ENCODE peak calls at places on chromosomes 1 and 21, in nine cellular contexts. S is colonic mucosa, P is NT2/D1, B is fibroblast of lung, G is mesendoderm, L is K562, K is IMR-90, Q is HCT116, Z is PC-3. A is an unnamed sample.

GRCh38 chr1:64042331-64043100 is 160.9 kb upstream of the UBE2U start:
- DNase-seq in S (no peak), P (no peak), B (peak; percentile 97), G (no peak), L (no peak), K (peak; percentile 98), Q (no peak), Z (peak; percentile 96), A (peak; percentile 96)

GRCh38 chr1:44002606-44003157 is 11.3 kb downstream of the CCDC24 start:
- DNase-seq in S (no peak), P (no peak), B (no peak), G (no peak), L (no peak), K (no peak), Q (no peak), Z (no peak), A (no peak)

GRCh38 chr1:106846656-106847055 is 209.8 kb upstream of the PRMT6 start:
- DNase-seq in S (no peak), P (no peak), B (no peak), G (no peak), L (no peak), K (no peak), Q (no peak), Z (no peak), A (no peak)

GRCh38 chr1:100187912-100188311 is 9.9 kb upstream of the LRRC39 start:
- DNase-seq in S (peak; percentile 20), P (no peak), B (peak; percentile 70), G (no peak), L (no peak), K (peak; percentile 26), Q (no peak), Z (no peak), A (peak; percentile 87)

GRCh38 chr1:32455958-32456357 is 8.9 kb upstream of the ZBTB8B start:
- DNase-seq in S (no peak), P (no peak), B (no peak), G (no peak), L (no peak), K (no peak), Q (no peak), Z (no peak), A (no peak)

GRCh38 chr21:27406297-27407009 is 439.6 kb upstream of the ADAMTS5 start:
- DNase-seq in S (no peak), P (no peak), B (peak; percentile 24), G (peak; percentile 11), L (no peak), K (peak; percentile 79), Q (no peak), Z (no peak), A (peak; percentile 49)

GRCh38 chr21:35265170-35265877 is 216.2 kb upstream of the RUNX1 start:
- DNase-seq in S (no peak), P (no peak), B (peak; percentile 77), G (no peak), L (no peak), K (peak; percentile 79), Q (peak; percentile 52), Z (peak; percentile 94), A (no peak)

GRCh38 chr1:34828611-34829010 is 30.9 kb downstream of the SMIM12 start:
- DNase-seq in S (no peak), P (no peak), B (no peak), G (no peak), L (peak; percentile 7), K (no peak), Q (no peak), Z (no peak), A (no peak)

GRCh38 chr1:201774224-201774982 is 54.6 kb upstream of the IPO9 start:
- DNase-seq in S (no peak), P (no peak), B (peak; percentile 94), G (no peak), L (no peak), K (peak; percentile 89), Q (no peak), Z (no peak), A (peak; percentile 60)

GRCh38 chr1:98086796-98087195 is 166.0 kb upstream of the DPYD start:
- DNase-seq in S (no peak), P (peak; percentile 30), B (peak; percentile 100), G (peak; percentile 97), L (no peak), K (peak; percentile 99), Q (peak; percentile 88), Z (peak; percentile 97), A (peak; percentile 87)

GRCh38 chr1:165512817-165513216 is 31.0 kb upstream of the LRRC52 start:
- DNase-seq in S (no peak), P (no peak), B (no peak), G (peak; percentile 26), L (no peak), K (no peak), Q (no peak), Z (no peak), A (no peak)

GRCh38 chr21:46217511-46218196 is 10.9 kb downstream of the LSS start:
- DNase-seq in S (no peak), P (no peak), B (no peak), G (no peak), L (no peak), K (no peak), Q (no peak), Z (no peak), A (no peak)

GRCh38 chr1:216722841-216723240 is 388 bp downstream of the ESRRG start:
- DNase-seq in S (peak; percentile 18), P (no peak), B (no peak), G (peak; percentile 25), L (no peak), K (no peak), Q (no peak), Z (no peak), A (no peak)

GRCh38 chr21:16811011-16811410 is 701.8 kb upstream of the CXADR start:
- DNase-seq in S (no peak), P (no peak), B (no peak), G (no peak), L (no peak), K (no peak), Q (no peak), Z (no peak), A (peak; percentile 32)

GRCh38 chr1:167714098-167714850 is 7.5 kb upstream of the MPZL1 start:
- DNase-seq in S (peak; percentile 96), P (no peak), B (peak; percentile 72), G (peak; percentile 89), L (peak; percentile 86), K (no peak), Q (peak; percentile 76), Z (peak; percentile 92), A (peak; percentile 96)

GRCh38 chr1:210332719-210333398 is 4.2 kb downstream of the HHAT start:
- DNase-seq in S (no peak), P (no peak), B (peak; percentile 73), G (no peak), L (no peak), K (no peak), Q (no peak), Z (peak; percentile 96), A (no peak)

DNA sequence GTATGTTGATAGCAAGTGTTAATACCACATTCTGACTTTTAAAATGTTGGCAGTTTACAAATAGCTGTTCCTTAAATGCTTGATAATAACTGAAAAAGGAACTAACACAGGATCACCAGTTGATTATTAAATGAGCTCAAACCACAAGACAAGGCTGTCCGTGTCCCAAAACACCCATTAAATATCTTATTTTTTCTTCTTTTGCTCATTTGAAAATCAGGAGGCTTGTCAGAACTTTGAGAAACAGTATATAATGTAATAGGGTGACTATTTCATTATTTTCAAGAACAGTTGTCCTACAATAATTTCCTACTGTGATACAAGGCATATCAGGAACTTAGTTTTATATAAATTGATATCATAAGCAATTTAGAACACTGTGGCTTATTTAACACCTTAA is 2.7 kb downstream of the CDKN2C start:
- DNase-seq in S (no peak), P (no peak), B (no peak), G (no peak), L (no peak), K (no peak), Q (no peak), Z (no peak), A (peak; percentile 15)
- H3K9ac ChIP-seq in S (no peak overlapping the region), P (no peak overlapping the region), B (no peak overlapping the region), G (no peak overlapping the region), L (no peak overlapping the region), K (no peak overlapping the region), Q (no peak overlapping the region), Z (peak overlapping the region; percentile 93), A (peak overlapping the region; percentile 91)

GRCh38 chr1:172476218-172476811 is 32.4 kb upstream of the PIGC start:
- DNase-seq in S (no peak), P (no peak), B (peak; percentile 46), G (peak; percentile 88), L (no peak), K (no peak), Q (peak; percentile 56), Z (peak; percentile 99), A (no peak)
- H3K9ac ChIP-seq in S (no peak overlapping the region), P (no peak overlapping the region), B (no peak overlapping the region), G (no peak overlapping the region), L (no peak overlapping the region), K (no peak overlapping the region), Q (peak overlapping the region; percentile 7), Z (no peak overlapping the region), A (no peak overlapping the region)

GRCh38 chr21:40753756-40754155 is 93.2 kb downstream of the DSCAM start:
- DNase-seq in S (no peak), P (no peak), B (no peak), G (no peak), L (no peak), K (no peak), Q (no peak), Z (no peak), A (no peak)

GRCh38 chr21:40759061-40759460 is 87.9 kb downstream of the DSCAM start:
- DNase-seq in S (no peak), P (no peak), B (no peak), G (no peak), L (no peak), K (no peak), Q (no peak), Z (no peak), A (no peak)

GRCh38 chr21:40760811-40761210 is 86.1 kb downstream of the DSCAM start:
- DNase-seq in S (no peak), P (no peak), B (peak; percentile 33), G (no peak), L (no peak), K (no peak), Q (no peak), Z (no peak), A (no peak)

GRCh38 chr21:40754466-40754865 is 92.5 kb downstream of the DSCAM start:
- DNase-seq in S (no peak), P (no peak), B (no peak), G (no peak), L (no peak), K (no peak), Q (no peak), Z (no peak), A (no peak)

GRCh38 chr21:40757366-40757765 is 89.6 kb downstream of the DSCAM start:
- DNase-seq in S (no peak), P (no peak), B (no peak), G (no peak), L (no peak), K (no peak), Q (no peak), Z (no peak), A (no peak)
- H3K9ac ChIP-seq in S (no peak overlapping the region), P (no peak overlapping the region), B (no peak overlapping the region), G (no peak overlapping the region), L (no peak overlapping the region), K (no peak overlapping the region), Q (no peak overlapping the region), Z (no peak overlapping the region), A (no peak overlapping the region)

DNA sequence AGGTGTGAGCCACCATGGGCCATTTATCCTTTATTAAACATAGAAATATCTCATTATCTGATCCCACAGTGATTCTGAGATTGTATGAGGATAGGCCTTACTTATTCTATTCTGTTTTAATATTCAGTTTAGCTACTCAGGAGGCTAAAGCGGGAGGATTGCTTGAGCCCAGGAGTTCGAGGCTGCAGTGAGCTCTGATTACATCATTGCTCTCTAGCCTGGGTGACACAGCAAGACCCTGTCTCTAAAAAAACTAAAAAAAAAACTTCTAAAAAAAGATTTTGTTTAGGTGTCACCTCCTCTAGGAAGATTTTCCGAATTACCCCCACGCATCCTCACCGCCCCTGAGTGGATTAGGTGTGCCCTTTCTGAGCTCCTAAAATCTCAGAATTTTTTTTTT is 14.3 kb upstream of the HNRNPU start:
- DNase-seq in S (no peak), P (no peak), B (no peak), G (no peak), L (no peak), K (no peak), Q (no peak), Z (no peak), A (no peak)
- H3K9ac ChIP-seq in S (no peak overlapping the region), P (no peak overlapping the region), B (no peak overlapping the region), G (no peak overlapping the region), L (no peak overlapping the region), K (no peak overlapping the region), Q (no peak overlapping the region), Z (no peak overlapping the region), A (no peak overlapping the region)

A was measured in adipocyte.